ENCODE peak calls at places on chromosomes 11 and 22, in six cellular contexts. L is neural progenitor cell, G is HepG2, B is fibroblast of lung, C is GM23248, E is keratinocyte. P is an unnamed sample.

GRCh38 chr11:103530257-103530656 is 421.0 kb downstream of the DYNC2H1 start:
- DNase-seq in B (peak; percentile 54), E (no peak), C (peak; percentile 70), L (no peak), G (no peak), P (no peak)

GRCh38 chr11:1388763-1389102 is 1.0 kb upstream of the BRSK2 start:
- DNase-seq in C (no peak), L (peak; percentile 49), B (peak; percentile 8), G (no peak), E (no peak), P (no peak)

GRCh38 chr11:22957890-22958289 is 97.6 kb upstream of the CCDC179 start:
- DNase-seq in L (no peak), G (no peak), E (no peak), C (no peak), B (no peak), P (no peak)

GRCh38 chr11:62543680-62544444 is 2.7 kb downstream of the AHNAK start:
- DNase-seq in B (no peak), G (no peak), C (peak; percentile 57), L (no peak), E (no peak), P (no peak)

GRCh38 chr11:123056835-123057491 is 5.0 kb downstream of the HSPA8 start:
- DNase-seq in E (no peak), G (no peak), C (no peak), L (no peak), B (no peak), P (no peak)

GRCh38 chr11:17256512-17256911 is 20.0 kb upstream of the NUCB2 start:
- DNase-seq in E (peak; percentile 59), G (no peak), L (no peak), C (peak; percentile 96), B (peak; percentile 92), P (peak; percentile 35)

GRCh38 chr22:41263704-41264103 is 22.3 kb downstream of the RANGAP1 start:
- DNase-seq in L (no peak), E (no peak), G (no peak), B (peak; percentile 20), C (peak; percentile 60), P (no peak)

GRCh38 chr11:76791861-76792260 is 8.7 kb downstream of the TSKU start:
- DNase-seq in C (peak; percentile 88), E (no peak), B (peak; percentile 79), G (peak; percentile 35), L (no peak), P (no peak)

GRCh38 chr11:27179334-27179733 is 138.7 kb downstream of the BBOX1 start:
- DNase-seq in L (no peak), C (peak; percentile 55), B (no peak), E (no peak), G (no peak), P (no peak)

GRCh38 chr22:22712092-22712658 is 67.8 kb downstream of the GGTLC2 start:
- DNase-seq in G (no peak), L (no peak), E (no peak), C (no peak), B (no peak), P (no peak)

GRCh38 chr11:88315981-88316441 is 21.5 kb downstream of the CTSC start:
- DNase-seq in L (no peak), E (no peak), C (no peak), G (no peak), B (no peak), P (no peak)

GRCh38 chr11:102142333-102142732 is 32.1 kb downstream of the YAP1 start:
- DNase-seq in C (peak; percentile 70), B (peak; percentile 27), G (no peak), L (no peak), E (no peak), P (no peak)

GRCh38 chr22:29269731-29270474 is 1.8 kb downstream of the EWSR1 start:
- DNase-seq in C (peak; percentile 38), E (no peak), B (peak; percentile 20), G (peak; percentile 39), L (peak; percentile 24), P (no peak)

GRCh38 chr11:67405196-67405567 is 1.3 kb downstream of the TBC1D10C start:
- DNase-seq in C (no peak), G (no peak), L (no peak), E (no peak), B (no peak), P (no peak)

GRCh38 chr11:130780437-130780836 is 135.8 kb downstream of the SNX19 start:
- DNase-seq in B (no peak), G (no peak), C (no peak), L (no peak), E (no peak), P (no peak)

GRCh38 chr11:3222003-3222855 is 3.6 kb upstream of the MRGPRG start:
- DNase-seq in B (no peak), C (no peak), G (no peak), L (no peak), E (no peak), P (no peak)

GRCh38 chr11:34180045-34180813 is 74.8 kb downstream of the NAT10 start:
- DNase-seq in L (no peak), B (no peak), C (no peak), G (no peak), E (no peak), P (no peak)

GRCh38 chr22:30243671-30244465 is 2.7 kb downstream of the LIF start:
- DNase-seq in L (no peak), E (no peak), G (no peak), C (no peak), B (no peak), P (no peak)

GRCh38 chr11:134500621-134501020 is 88.6 kb upstream of the B3GAT1 start:
- DNase-seq in C (no peak), E (no peak), L (no peak), B (no peak), G (no peak), P (no peak)

GRCh38 chr11:43989162-43989961 is 46.9 kb downstream of the C11orf96 start:
- DNase-seq in C (no peak), G (no peak), E (no peak), B (no peak), L (no peak), P (no peak)

GRCh38 chr11:134512791-134513538 is 100.9 kb upstream of the B3GAT1 start:
- DNase-seq in B (no peak), L (no peak), C (no peak), E (no peak), G (no peak), P (no peak)

GRCh38 chr11:41921991-41922390 is 462.5 kb upstream of the LRRC4C start:
- DNase-seq in C (no peak), E (no peak), G (no peak), B (no peak), L (peak; percentile 81), P (no peak)

GRCh38 chr11:37449146-37449545 is 851.1 kb upstream of the RAG2 start:
- DNase-seq in C (peak; percentile 31), E (no peak), G (no peak), L (peak; percentile 62), B (peak; percentile 49), P (peak; percentile 72)

GRCh38 chr11:117840881-117841581 is 16.5 kb upstream of the FXYD2 start:
- DNase-seq in E (no peak), G (no peak), L (no peak), B (no peak), C (no peak), P (no peak)

GRCh38 chr11:91846664-91847063 is 378.0 kb upstream of the FAT3 start:
- DNase-seq in G (no peak), C (no peak), L (no peak), B (no peak), E (no peak), P (peak; percentile 13)

DNA sequence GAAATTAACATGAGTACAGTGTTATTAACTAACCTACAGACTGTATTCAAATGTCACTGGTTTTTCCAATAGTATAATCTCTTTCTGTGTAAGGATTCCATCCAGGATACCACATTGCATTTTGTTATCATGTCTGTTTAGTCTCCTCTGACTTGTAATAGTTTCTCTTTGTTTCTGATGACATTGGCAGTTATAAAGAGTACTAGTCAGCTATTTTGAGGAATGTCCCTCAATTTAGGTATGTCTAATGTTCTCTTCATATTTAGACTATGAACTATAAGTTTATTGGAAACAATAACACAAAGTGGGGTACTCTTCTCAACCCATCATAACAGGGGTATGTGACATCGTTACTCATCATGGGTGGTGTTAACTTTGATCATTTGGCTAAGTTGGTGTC is 20.3 kb upstream of the ME3 start:
- DNase-seq in L (no peak), G (no peak), B (no peak), E (no peak), C (no peak), P (no peak)
- H3K9me3 ChIP-seq in L (no peaks in the 10 kb centered on the region), G (no peaks in the 10 kb centered on the region), B (no peaks in the 10 kb centered on the region), E (no peaks in the 10 kb centered on the region), C (no peaks in the 10 kb centered on the region), P (no peaks in the 10 kb centered on the region)

GRCh38 chr22:27872488-27872887 is 46.6 kb downstream of the PITPNB start:
- DNase-seq in L (no peak), C (no peak), E (no peak), B (no peak), G (no peak), P (no peak)
- H3K79me2 ChIP-seq in L (peaks cover 12% of the 10 kb centered on the region), C (peaks cover 91% of the 10 kb centered on the region), E (peaks cover 59% of the 10 kb centered on the region), B (peaks cover 34% of the 10 kb centered on the region), G (peaks cover 13% of the 10 kb centered on the region), P (peaks cover 26% of the 10 kb centered on the region)

GRCh38 chr22:45006873-45007246 is 2.9 kb downstream of the PHF21B start:
- DNase-seq in G (no peak), C (no peak), E (no peak), L (peak; percentile 84), B (no peak), P (peak; percentile 69)

GRCh38 chr22:45008853-45009751 is 703 bp downstream of the PHF21B start:
- DNase-seq in L (peak; percentile 59), C (peak; percentile 32), E (no peak), G (no peak), B (no peak), P (peak; percentile 32)

GRCh38 chr22:45007946-45008852 is 1.6 kb downstream of the PHF21B start:
- DNase-seq in G (no peak), C (peak; percentile 18), E (no peak), B (peak; percentile 15), L (peak; percentile 89), P (peak; percentile 25)

GRCh38 chr22:45007247-45007945 is 2.4 kb downstream of the PHF21B start:
- DNase-seq in B (peak; percentile 55), E (no peak), L (peak; percentile 96), C (peak; percentile 43), G (no peak), P (peak; percentile 87)

GRCh38 chr22:45006101-45006872 is 3.5 kb downstream of the PHF21B start:
- DNase-seq in C (peak; percentile 6), B (no peak), G (no peak), E (no peak), L (no peak), P (peak; percentile 37)
- TF ChIP-seq EZH2 in C (peak; percentile 94), B (no peak), G (peak; percentile 86), E (peak; percentile 69), L (no peak), P (no peak)

GRCh38 chr11:70680781-70681281 is 282.5 kb downstream of the CTTN start:
- DNase-seq in E (no peak), B (no peak), C (no peak), G (no peak), L (peak; percentile 33), P (no peak)

GRCh38 chr11:70678931-70679900 is 280.9 kb downstream of the CTTN start:
- DNase-seq in L (no peak), E (no peak), B (no peak), C (no peak), G (no peak), P (no peak)

GRCh38 chr11:70682760-70683159 is 284.4 kb downstream of the CTTN start:
- DNase-seq in B (no peak), E (no peak), G (no peak), C (no peak), L (no peak), P (no peak)

GRCh38 chr11:70677232-70677916 is 279.0 kb downstream of the CTTN start:
- DNase-seq in E (no peak), C (no peak), B (no peak), L (no peak), G (no peak), P (no peak)

GRCh38 chr11:70682056-70682455 is 283.7 kb downstream of the CTTN start:
- DNase-seq in E (no peak), L (no peak), B (no peak), C (no peak), G (no peak), P (no peak)
- H3K9me3 ChIP-seq in E (peaks cover 17% of the 10 kb centered on the region), L (no peaks in the 10 kb centered on the region), B (no peaks in the 10 kb centered on the region), C (no peaks in the 10 kb centered on the region), G (no peaks in the 10 kb centered on the region), P (no peaks in the 10 kb centered on the region)